ENCODE peak calls at places on chromosomes 5 and 9, in eight cellular contexts. N, W, O, A, I, U, C and G are unnamed samples.

GRCh38 chr5:109191153-109191558 is 218.6 kb downstream of the PJA2 start:
- DNase-seq in N (no peak), W (no peak), O (no peak), A (no peak), I (no peak), U (no peak), C (peak; percentile 56), G (no peak)

GRCh38 chr5:118553662-118554061 is 434.7 kb downstream of the DTWD2 start:
- DNase-seq in N (no peak), W (peak; percentile 86), O (no peak), A (no peak), I (no peak), U (peak; percentile 68), C (peak; percentile 70), G (no peak)

GRCh38 chr9:125820100-125820804 is 73.1 kb downstream of the PBX3 start:
- DNase-seq in N (no peak), W (no peak), O (no peak), A (no peak), I (no peak), U (no peak), C (no peak), G (no peak)

GRCh38 chr9:92647671-92648446 is 22.1 kb downstream of the IPPK start:
- DNase-seq in N (no peak), W (peak; percentile 52), O (no peak), A (no peak), I (peak; percentile 2), U (no peak), C (no peak), G (no peak)

GRCh38 chr9:34254141-34254913 is 74.7 kb downstream of the KIF24 start:
- DNase-seq in N (no peak), W (peak; percentile 73), O (no peak), A (no peak), I (peak; percentile 64), U (peak; percentile 59), C (peak; percentile 94), G (no peak)

GRCh38 chr5:4514067-4514648 is 626.0 kb upstream of the ADAMTS16 start:
- DNase-seq in N (no peak), W (no peak), O (no peak), A (no peak), I (no peak), U (no peak), C (peak; percentile 81), G (no peak)

GRCh38 chr5:10288600-10289213 is 19.0 kb downstream of the CMBL start:
- DNase-seq in N (peak; percentile 33), W (no peak), O (peak; percentile 96), A (no peak), I (peak; percentile 81), U (no peak), C (peak; percentile 45), G (peak; percentile 14)

GRCh38 chr5:169695919-169696490 is 58.9 kb downstream of the DOCK2 start:
- DNase-seq in N (no peak), W (no peak), O (no peak), A (no peak), I (no peak), U (no peak), C (peak; percentile 93), G (no peak)

GRCh38 chr5:145347026-145347616 is 488.0 kb downstream of the PRELID2 start:
- DNase-seq in N (no peak), W (no peak), O (no peak), A (no peak), I (no peak), U (peak; percentile 33), C (peak; percentile 40), G (no peak)

GRCh38 chr5:53399921-53400697 is 80.3 kb upstream of the FST start:
- DNase-seq in N (no peak), W (no peak), O (no peak), A (no peak), I (no peak), U (no peak), C (no peak), G (no peak)

GRCh38 chr5:135826221-135826525 is 8.3 kb upstream of the SLC25A48 start:
- DNase-seq in N (no peak), W (no peak), O (no peak), A (no peak), I (no peak), U (no peak), C (no peak), G (no peak)

GRCh38 chr5:80408976-80409926 is 1.4 kb downstream of the ZFYVE16 start:
- DNase-seq in N (no peak), W (no peak), O (no peak), A (no peak), I (no peak), U (no peak), C (peak; percentile 7), G (no peak)

GRCh38 chr5:102711525-102712240 is 43.4 kb upstream of the PAM start:
- DNase-seq in N (no peak), W (no peak), O (no peak), A (no peak), I (no peak), U (no peak), C (peak; percentile 4), G (no peak)

GRCh38 chr5:421287-421880 is 21.6 kb upstream of the EXOC3 start:
- DNase-seq in N (no peak), W (no peak), O (no peak), A (no peak), I (peak; percentile 57), U (peak; percentile 44), C (no peak), G (no peak)

GRCh38 chr9:122239722-122240121 is 11.0 kb upstream of the LHX6 start:
- DNase-seq in N (no peak), W (no peak), O (no peak), A (no peak), I (no peak), U (no peak), C (no peak), G (no peak)

GRCh38 chr5:98602534-98603112 is 170.8 kb upstream of the RGMB start:
- DNase-seq in N (no peak), W (no peak), O (no peak), A (no peak), I (no peak), U (no peak), C (no peak), G (no peak)

GRCh38 chr9:100428871-100429654 is 2.1 kb downstream of the MSANTD3 start:
- DNase-seq in N (no peak), W (peak; percentile 64), O (no peak), A (no peak), I (no peak), U (no peak), C (peak; percentile 99), G (no peak)

GRCh38 chr9:84296146-84296843 is 44.3 kb downstream of the SLC28A3 start:
- DNase-seq in N (peak; percentile 4), W (no peak), O (no peak), A (peak; percentile 3), I (no peak), U (peak; percentile 71), C (peak; percentile 81), G (no peak)

GRCh38 chr9:27365977-27366376 is 69.0 kb upstream of the EQTN start:
- DNase-seq in N (no peak), W (no peak), O (no peak), A (no peak), I (no peak), U (no peak), C (no peak), G (no peak)

GRCh38 chr9:97602430-97602829 is 30.7 kb downstream of the TSTD2 start:
- DNase-seq in N (no peak), W (no peak), O (no peak), A (no peak), I (peak; percentile 62), U (no peak), C (no peak), G (no peak)

GRCh38 chr9:17116400-17116837 is 18.4 kb upstream of the CNTLN start:
- DNase-seq in N (no peak), W (no peak), O (no peak), A (no peak), I (no peak), U (no peak), C (peak; percentile 30), G (no peak)

GRCh38 chr5:51559921-51560658 is 176.8 kb downstream of the ISL1 start:
- DNase-seq in N (no peak), W (no peak), O (no peak), A (no peak), I (no peak), U (no peak), C (no peak), G (no peak)

GRCh38 chr5:44401611-44402010 is 12.4 kb upstream of the FGF10 start:
- DNase-seq in N (no peak), W (no peak), O (no peak), A (no peak), I (no peak), U (no peak), C (no peak), G (no peak)
- H3K9me3 ChIP-seq in N (no peaks in the 10 kb centered on the region), W (no peaks in the 10 kb centered on the region), O (no peaks in the 10 kb centered on the region), A (no peaks in the 10 kb centered on the region), I (no peaks in the 10 kb centered on the region), U (no peaks in the 10 kb centered on the region), C (no peaks in the 10 kb centered on the region), G (no peaks in the 10 kb centered on the region)

GRCh38 chr5:3391210-3391609 is 204.4 kb upstream of the IRX1 start:
- DNase-seq in N (no peak), W (no peak), O (no peak), A (no peak), I (no peak), U (no peak), C (no peak), G (no peak)
- H3K9me3 ChIP-seq in N (peaks cover 4% of the 10 kb centered on the region), W (no peaks in the 10 kb centered on the region), O (no peaks in the 10 kb centered on the region), A (no peaks in the 10 kb centered on the region), I (no peaks in the 10 kb centered on the region), U (no peaks in the 10 kb centered on the region), C (peaks cover 3% of the 10 kb centered on the region), G (no peaks in the 10 kb centered on the region)

DNA sequence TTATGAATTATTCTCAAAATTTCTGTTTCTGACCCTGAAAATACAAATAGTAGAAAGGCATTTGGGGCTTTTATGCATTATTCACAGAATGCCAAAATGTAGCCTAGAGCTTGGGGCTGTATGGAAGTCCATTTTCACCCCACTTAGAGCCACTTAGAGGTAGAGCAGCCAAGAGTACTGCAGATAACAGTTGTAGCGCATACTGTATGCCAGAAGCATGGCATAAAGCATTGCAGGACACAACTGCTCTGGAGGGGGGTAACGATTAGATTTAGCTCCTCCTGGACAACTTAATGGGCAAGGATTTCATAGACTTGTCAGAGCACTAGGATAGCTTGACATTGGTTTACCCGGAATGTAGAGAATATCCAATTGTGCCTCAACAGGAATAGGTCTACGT is 15.7 kb downstream of the SLC31A1 start:
- DNase-seq in N (no peak), W (no peak), O (no peak), A (no peak), I (no peak), U (no peak), C (no peak), G (no peak)
- H3K9me3 ChIP-seq in N (no peaks in the 10 kb centered on the region), W (no peaks in the 10 kb centered on the region), O (no peaks in the 10 kb centered on the region), A (no peaks in the 10 kb centered on the region), I (no peaks in the 10 kb centered on the region), U (no peaks in the 10 kb centered on the region), C (no peaks in the 10 kb centered on the region), G (no peaks in the 10 kb centered on the region)

DNA sequence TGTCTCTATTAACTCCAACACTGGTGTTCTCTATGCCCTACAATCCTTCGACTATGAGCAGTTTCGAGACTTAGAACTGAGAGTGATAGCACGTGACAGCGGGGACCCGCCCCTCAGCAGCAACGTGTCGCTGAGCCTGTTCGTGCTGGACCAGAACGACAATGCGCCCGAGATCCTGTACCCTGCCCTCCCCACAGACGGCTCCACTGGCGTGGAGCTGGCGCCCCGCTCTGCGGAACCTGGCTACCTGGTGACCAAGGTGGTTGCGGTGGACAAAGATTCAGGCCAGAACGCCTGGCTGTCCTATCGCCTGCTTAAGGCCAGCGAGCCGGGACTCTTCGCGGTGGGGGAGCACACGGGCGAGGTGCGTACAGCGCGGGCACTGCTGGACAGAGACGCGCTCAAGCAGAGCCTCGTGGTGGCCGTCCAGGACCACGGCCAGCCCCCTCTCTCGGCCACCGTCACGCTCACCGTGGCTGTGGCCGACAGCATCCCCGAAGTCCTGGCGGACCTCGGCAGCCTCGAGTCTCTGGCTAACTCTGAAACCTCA is 2.0 kb downstream of the PCDHGA11 start:
- DNase-seq in N (no peak), W (no peak), O (no peak), A (no peak), I (no peak), U (no peak), C (no peak), G (no peak)
- H3K9me3 ChIP-seq in N (peaks cover 67% of the 10 kb centered on the region), W (peaks cover 40% of the 10 kb centered on the region), O (no peaks in the 10 kb centered on the region), A (peaks cover 14% of the 10 kb centered on the region), I (peaks cover 8% of the 10 kb centered on the region), U (peaks cover 47% of the 10 kb centered on the region), C (peaks cover 63% of the 10 kb centered on the region), G (peaks cover 9% of the 10 kb centered on the region)